ENCODE peak calls at places on chromosomes 11 and 22, in ten cellular contexts. T is A549, P is heart left ventricle, G is GM12865, V is HFFc6, N is PC-3, C is WTC11, W is GM12864, A is epithelial cell of proximal tubule, D is fibroblast of pulmonary artery. L is an unnamed sample.

GRCh38 chr11:1665313-1665712 is 31.7 kb upstream of the KRTAP5-6 start:
- DNase-seq in A (no peak), V (no peak), T (no peak), D (no peak), N (no peak), W (no peak), C (no peak), G (no peak), P (no peak), L (no peak)

GRCh38 chr11:120547871-120548681 is 36.5 kb downstream of the GRIK4 start:
- DNase-seq in T (peak), P (peak), G (no peak), C (no peak), A (peak), V (peak), W (no peak), D (peak), N (peak), L (peak)

GRCh38 chr11:12416552-12416951 is 39.2 kb downstream of the PARVA start:
- DNase-seq in V (no peak), G (no peak), P (no peak), C (no peak), N (no peak), D (no peak), W (no peak), A (no peak), T (no peak), L (no peak)

GRCh38 chr11:117217141-117217609 is 14.7 kb downstream of the PCSK7 start:
- DNase-seq in W (no peak), V (no peak), C (no peak), A (no peak), G (no peak), N (no peak), P (no peak), T (no peak), D (peak), L (peak)

GRCh38 chr11:1445741-1446445 is 40.7 kb downstream of the MOB2 start:
- DNase-seq in T (peak), A (no peak), D (no peak), C (no peak), N (peak), G (no peak), W (no peak), P (no peak), V (no peak), L (no peak)

GRCh38 chr11:18981897-18982296 is 42.7 kb upstream of the MRGPRX1 start:
- DNase-seq in A (no peak), T (no peak), P (no peak), D (no peak), N (no peak), C (no peak), V (no peak), W (no peak), G (no peak), L (no peak)

GRCh38 chr11:116431842-116432241 is 340.9 kb downstream of the BUD13 start:
- DNase-seq in N (no peak), D (no peak), V (no peak), W (no peak), T (no peak), A (no peak), C (no peak), P (no peak), G (no peak), L (no peak)

GRCh38 chr22:49303061-49303735 is 524.5 kb downstream of the BRD1 start:
- DNase-seq in D (no peak), G (no peak), T (no peak), P (no peak), C (no peak), A (no peak), W (no peak), N (no peak), V (no peak), L (no peak)

GRCh38 chr22:37492428-37493344 is 6.5 kb upstream of the MFNG start:
- DNase-seq in T (peak), D (peak), W (no peak), A (no peak), G (peak), V (peak), P (no peak), C (peak), N (peak), L (no peak)

GRCh38 chr11:84922212-84922805 is 704.8 kb downstream of the DLG2 start:
- DNase-seq in N (no peak), G (no peak), D (no peak), V (no peak), C (no peak), T (no peak), A (no peak), W (no peak), P (no peak), L (no peak)

GRCh38 chr11:4605057-4605456 is 3.0 kb downstream of the TRIM68 start:
- DNase-seq in A (no peak), T (no peak), G (no peak), N (no peak), D (no peak), C (no peak), V (no peak), P (no peak), W (no peak), L (no peak)

GRCh38 chr11:9314291-9315077 is at the start of gene TMEM41B:
- DNase-seq in V (peak), N (peak), G (peak), P (peak), W (peak), D (peak), A (peak), T (peak), C (peak), L (peak)
- TF ChIP-seq CTCF in V (peak), N (peak), G (no peak), P (peak), W (peak), D (no peak), A (peak), T (no peak), C (no peak), L (no peak)

DNA sequence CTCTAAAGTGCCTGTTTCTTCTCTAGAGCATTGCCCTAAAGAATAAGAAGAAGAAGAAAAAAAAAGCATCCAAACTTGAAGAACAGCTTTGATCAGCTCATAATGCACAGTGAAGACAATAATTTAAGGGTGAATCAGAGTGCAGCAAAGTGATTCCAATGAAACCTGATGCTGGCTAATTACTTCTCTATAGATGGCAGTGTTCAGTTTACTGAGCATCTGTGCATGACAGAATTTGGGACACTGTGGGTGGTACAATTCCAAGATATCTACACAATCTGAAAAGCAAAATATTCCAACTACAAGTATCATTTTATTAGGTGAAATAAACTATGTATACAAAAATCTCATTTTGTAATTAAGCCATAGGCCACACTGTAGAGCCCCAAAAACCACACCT is 450.5 kb upstream of the CCDC90B start:
- DNase-seq in P (no peak), A (no peak), V (no peak), G (no peak), N (peak), T (no peak), D (no peak), C (no peak), W (no peak), L (no peak)
- TF ChIP-seq CTCF in P (no peak), A (no peak), V (no peak), G (no peak), N (peak), T (no peak), D (no peak), C (no peak), W (no peak), L (no peak)

GRCh38 chr11:129694538-129694937 is 121.1 kb upstream of the TMEM45B start:
- DNase-seq in A (no peak), T (no peak), C (peak), D (no peak), V (no peak), N (peak), P (no peak), W (no peak), G (peak), L (no peak)

GRCh38 chr11:129695543-129696308 is 119.9 kb upstream of the TMEM45B start:
- DNase-seq in D (peak), W (no peak), T (peak), V (no peak), C (peak), A (no peak), N (peak), P (peak), G (peak), L (no peak)

GRCh38 chr11:129698212-129698611 is 117.4 kb upstream of the TMEM45B start:
- DNase-seq in T (no peak), V (no peak), C (no peak), W (no peak), G (no peak), D (no peak), P (no peak), A (no peak), N (no peak), L (no peak)

GRCh38 chr11:129694966-129695365 is 120.7 kb upstream of the TMEM45B start:
- DNase-seq in P (no peak), V (no peak), C (no peak), A (no peak), W (no peak), G (no peak), T (no peak), N (peak), D (no peak), L (no peak)

GRCh38 chr11:129696309-129696989 is 119.2 kb upstream of the TMEM45B start:
- DNase-seq in C (no peak), W (no peak), A (no peak), D (no peak), N (no peak), V (no peak), P (no peak), G (no peak), T (no peak), L (no peak)
- TF ChIP-seq CTCF in C (no peak), W (no peak), A (no peak), D (no peak), N (no peak), V (no peak), P (no peak), G (no peak), T (no peak), L (no peak)

DNA sequence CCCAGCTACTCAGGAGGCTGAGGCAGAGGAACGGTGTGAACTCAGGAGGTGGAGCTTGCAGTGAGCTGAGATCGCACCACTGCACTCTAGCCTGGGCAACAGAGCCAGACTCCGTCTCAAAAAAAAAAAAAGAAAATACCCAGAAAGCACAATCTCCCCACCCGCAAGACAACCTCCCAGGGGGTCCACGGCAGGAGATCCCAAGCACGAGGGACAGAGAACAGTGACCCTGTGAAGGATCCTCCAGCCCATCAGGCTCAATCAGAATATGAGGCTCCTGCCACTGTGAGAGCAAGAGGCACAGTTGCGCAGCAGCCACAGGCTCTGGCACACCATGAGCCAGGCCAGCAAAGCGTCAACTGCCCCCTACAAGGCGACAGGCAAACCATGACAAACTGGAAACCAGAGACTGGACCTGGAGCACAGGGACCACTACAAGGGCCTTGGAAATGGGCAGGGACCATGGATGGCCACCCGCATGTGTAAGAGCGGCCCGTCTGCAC is 164.8 kb upstream of the GRK3 start:
- DNase-seq in G (no peak), C (no peak), A (no peak), D (no peak), P (peak), V (no peak), N (no peak), W (no peak), T (no peak), L (no peak)
- TF ChIP-seq CTCF in G (no peak), C (no peak), A (no peak), D (no peak), P (no peak), V (no peak), N (no peak), W (no peak), T (no peak), L (no peak)

GRCh38 chr11:63892233-63892632 is 24.7 kb downstream of the RCOR2 start:
- DNase-seq in T (no peak), A (no peak), V (peak), D (peak), G (peak), N (no peak), P (no peak), W (no peak), C (no peak), L (no peak)
- TF ChIP-seq CTCF in T (no peak), A (no peak), V (no peak), D (no peak), G (no peak), N (no peak), P (no peak), W (no peak), C (no peak), L (no peak)

DNA sequence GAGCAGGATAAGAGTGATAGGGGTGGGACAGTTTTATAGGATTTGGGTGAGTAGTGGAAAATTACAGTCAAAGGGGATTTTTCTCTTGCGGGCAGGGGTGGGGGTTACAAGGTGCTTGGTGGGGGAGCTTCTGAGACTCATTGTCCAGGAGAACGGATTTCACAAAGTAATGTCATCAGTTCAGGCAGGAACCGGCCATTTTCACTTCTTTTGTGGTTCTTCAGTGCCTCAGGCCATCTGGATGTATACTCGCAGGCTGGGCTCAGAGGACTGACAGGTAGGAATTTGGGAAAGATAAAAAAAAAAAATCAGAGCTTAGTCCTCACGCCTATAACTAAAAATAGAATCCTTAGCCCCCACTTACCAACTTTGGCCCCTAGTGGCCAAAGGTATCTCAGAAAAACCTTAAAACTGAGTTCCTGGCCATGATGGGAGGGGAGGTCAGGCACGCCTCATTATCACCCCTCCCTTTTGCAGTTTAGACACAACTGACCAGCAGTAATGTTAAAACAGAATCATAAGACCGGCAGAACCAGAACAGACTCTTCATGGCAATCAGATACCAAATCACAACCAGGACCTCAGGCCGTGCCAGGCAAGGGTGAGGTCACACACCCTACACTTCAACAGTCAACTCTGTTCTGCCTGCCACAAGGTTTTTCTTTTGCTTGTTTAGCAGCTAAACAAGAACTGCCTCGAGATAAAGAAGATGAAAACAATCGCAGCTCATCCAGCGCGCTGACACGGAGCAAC is 8.9 kb upstream of the APOBEC3G start:
- DNase-seq in C (no peak), A (no peak), G (peak), N (peak), P (no peak), W (no peak), V (no peak), T (no peak), D (no peak), L (no peak)
- TF ChIP-seq CTCF in C (no peak), A (no peak), G (peak), N (no peak), P (no peak), W (peak), V (peak), T (no peak), D (no peak), L (no peak)

DNA sequence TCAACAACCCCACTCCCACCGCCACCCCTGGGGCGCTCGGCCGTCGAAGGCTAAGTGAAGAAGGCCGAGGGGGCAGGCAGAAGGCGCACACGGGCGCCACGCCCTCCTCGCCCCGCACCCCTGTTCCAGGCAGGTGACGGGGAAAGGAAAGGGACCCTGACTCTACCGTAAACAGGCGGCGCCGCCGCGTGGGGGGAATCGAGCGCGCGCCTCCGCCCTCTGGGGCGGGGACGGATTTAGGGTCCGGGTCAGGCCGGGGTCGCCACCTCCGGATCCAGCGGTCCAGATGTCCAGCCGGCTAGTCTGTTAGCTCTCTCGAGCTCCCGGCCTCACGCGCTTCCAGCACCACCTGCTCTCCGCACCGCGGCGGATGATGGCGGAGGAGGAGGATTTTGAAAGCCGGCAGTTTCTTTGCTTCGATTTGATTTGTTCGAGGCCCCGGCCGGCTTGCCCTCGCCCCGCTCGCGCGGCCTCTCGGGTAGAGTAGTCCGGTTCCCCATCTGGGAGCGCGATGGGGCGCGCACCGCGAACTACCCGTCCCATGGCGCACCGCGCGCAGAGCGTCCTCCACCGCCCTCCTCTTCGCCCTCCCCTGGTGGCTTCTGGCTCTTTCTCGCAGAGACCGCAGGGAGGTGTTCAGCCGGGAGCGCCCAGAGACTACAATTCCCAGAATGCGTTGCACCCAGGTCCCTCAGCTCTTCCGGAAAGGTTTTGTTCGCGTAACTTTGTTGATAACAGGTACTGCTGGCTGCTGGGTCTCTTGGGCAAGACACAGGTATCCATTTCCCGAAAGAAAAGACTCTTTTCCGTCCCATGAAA is at the start of gene RANGAP1:
- DNase-seq in V (peak), C (peak), A (peak), W (peak), N (peak), T (peak), G (peak), P (peak), D (peak), L (peak)
- TF ChIP-seq CTCF in V (peak), C (no peak), A (peak), W (no peak), N (no peak), T (no peak), G (peak), P (peak), D (peak), L (no peak)

L was measured in omental fat pad.